ENCODE peak calls at places on chromosomes 7 and 10, in eight cellular contexts. D is NCI-H2171 treated with DMSO at 0.1 percent for 48 hours, M is GM20000, O is NCI-H1417, Q is adipocyte, U is C1 segment of cervical spinal cord, R is fibroblast of pulmonary artery, I is tibial artery. X is an unnamed sample.

GRCh38 chr10:24446739-24447138 is 237.8 kb downstream of the KIAA1217 start:
- DNase-seq in D (no peak), M (no peak), O (no peak), Q (peak), U (no peak), R (peak), I (no peak), X (no peak)

GRCh38 chr10:52322941-52323340 is 8.9 kb downstream of the DKK1 start:
- DNase-seq in D (no peak), M (no peak), O (no peak), Q (no peak), U (no peak), R (no peak), I (no peak), X (no peak)

GRCh38 chr7:16026253-16027020 is 340.0 kb upstream of the MEOX2 start:
- DNase-seq in D (no peak), M (no peak), O (no peak), Q (peak), U (no peak), R (peak), I (no peak), X (peak)

GRCh38 chr7:832292-832967 is at the start of gene SUN1:
- DNase-seq in D (no peak), M (peak), O (peak), Q (peak), U (no peak), R (peak), I (no peak), X (peak)

GRCh38 chr10:117967149-117967548 is 79.6 kb downstream of the RAB11FIP2 start:
- DNase-seq in D (peak), M (no peak), O (peak), Q (no peak), U (no peak), R (no peak), I (no peak), X (no peak)

GRCh38 chr10:75407716-75408511 is 6.3 kb upstream of the ZNF503 start:
- DNase-seq in D (no peak), M (peak), O (no peak), Q (peak), U (peak), R (no peak), I (peak), X (no peak)

GRCh38 chr7:43332193-43332796 is 219.8 kb downstream of the HECW1 start:
- DNase-seq in D (no peak), M (no peak), O (no peak), Q (no peak), U (no peak), R (no peak), I (no peak), X (no peak)

GRCh38 chr10:114648368-114648767 is 9.7 kb downstream of the ABLIM1 start:
- DNase-seq in D (no peak), M (no peak), O (no peak), Q (peak), U (no peak), R (peak), I (no peak), X (peak)

GRCh38 chr7:80316811-80317210 is 182.2 kb downstream of the GNAI1 start:
- DNase-seq in D (no peak), M (no peak), O (no peak), Q (no peak), U (no peak), R (no peak), I (no peak), X (peak)